ENCODE peak calls at places on chromosome 18, in five cellular contexts. A, I, L, T and Q are unnamed samples.

GRCh38 chr18:26543368-26543767 is 5.0 kb downstream of the KCTD1 start:
- DNase-seq in A (no peak), I (no peak), L (no peak), T (no peak), Q (no peak)

GRCh38 chr18:52312321-52312720 is 27.7 kb upstream of the DCC start:
- DNase-seq in A (no peak), I (no peak), L (no peak), T (no peak), Q (no peak)

GRCh38 chr18:23838801-23839366 is 149.6 kb downstream of the LAMA3 start:
- DNase-seq in A (peak; percentile 56), I (no peak), L (no peak), T (no peak), Q (peak; percentile 39)

GRCh38 chr18:24346254-24346653 is 51.4 kb downstream of the OSBPL1A start:
- DNase-seq in A (no peak), I (no peak), L (no peak), T (no peak), Q (peak; percentile 45)

GRCh38 chr18:61859118-61859517 is 33.7 kb downstream of the RNF152 start:
- DNase-seq in A (no peak), I (no peak), L (no peak), T (no peak), Q (no peak)

GRCh38 chr18:80159713-80160636 is 50.9 kb downstream of the ADNP2 start:
- DNase-seq in A (no peak), I (peak; percentile 75), L (no peak), T (peak; percentile 39), Q (no peak)

GRCh38 chr18:47613929-47614328 is 316.5 kb downstream of the SMAD2 start:
- DNase-seq in A (no peak), I (no peak), L (no peak), T (no peak), Q (no peak)

GRCh38 chr18:8614875-8615274 is 5.6 kb downstream of the RAB12 start:
- DNase-seq in A (no peak), I (no peak), L (no peak), T (no peak), Q (no peak)

GRCh38 chr18:76121049-76121448 is 374.0 kb downstream of the ZNF516 start:
- DNase-seq in A (no peak), I (no peak), L (no peak), T (no peak), Q (no peak)

GRCh38 chr18:23503967-23504352 is 649 bp downstream of the RMC1 start:
- DNase-seq in A (no peak), I (no peak), L (no peak), T (no peak), Q (peak; percentile 30)

GRCh38 chr18:11909081-11909410 is 929 bp upstream of the MPPE1 start:
- DNase-seq in A (peak; percentile 12), I (no peak), L (no peak), T (no peak), Q (peak; percentile 43)

GRCh38 chr18:23765931-23766330 is 76.7 kb downstream of the LAMA3 start:
- DNase-seq in A (no peak), I (no peak), L (no peak), T (no peak), Q (no peak)

GRCh38 chr18:11991021-11991770 is 9.9 kb downstream of the IMPA2 start:
- DNase-seq in A (no peak), I (no peak), L (no peak), T (no peak), Q (no peak)

GRCh38 chr18:74434466-74434865 is 22.6 kb downstream of the DIPK1C start:
- DNase-seq in A (no peak), I (no peak), L (no peak), T (no peak), Q (no peak)

GRCh38 chr18:12621737-12622306 is 36.1 kb downstream of the SPIRE1 start:
- DNase-seq in A (peak; percentile 96), I (no peak), L (no peak), T (no peak), Q (peak; percentile 79)

GRCh38 chr18:51668101-51668500 is 470.6 kb upstream of the MEX3C start:
- DNase-seq in A (peak; percentile 4), I (peak; percentile 68), L (peak; percentile 63), T (no peak), Q (peak; percentile 25)

GRCh38 chr18:64244571-64244970 is 95.7 kb upstream of the LINC00305 start:
- DNase-seq in A (no peak), I (peak; percentile 44), L (no peak), T (no peak), Q (no peak)

GRCh38 chr18:76480913-76481312 is 14.1 kb downstream of the ZNF516 start:
- DNase-seq in A (no peak), I (no peak), L (no peak), T (no peak), Q (no peak)

GRCh38 chr18:22344908-22345670 is 72.6 kb downstream of the CTAGE1 start:
- DNase-seq in A (no peak), I (no peak), L (no peak), T (no peak), Q (no peak)

GRCh38 chr18:53556450-53556849 is 668.0 kb downstream of the MBD2 start:
- DNase-seq in A (no peak), I (no peak), L (no peak), T (no peak), Q (no peak)

GRCh38 chr18:45081579-45082181 is 401.0 kb downstream of the SETBP1 start:
- DNase-seq in A (no peak), I (no peak), L (no peak), T (no peak), Q (no peak)

GRCh38 chr18:13540783-13541182 is 185.6 kb downstream of the FAM210A start:
- DNase-seq in A (no peak), I (no peak), L (no peak), T (no peak), Q (no peak)

DNA sequence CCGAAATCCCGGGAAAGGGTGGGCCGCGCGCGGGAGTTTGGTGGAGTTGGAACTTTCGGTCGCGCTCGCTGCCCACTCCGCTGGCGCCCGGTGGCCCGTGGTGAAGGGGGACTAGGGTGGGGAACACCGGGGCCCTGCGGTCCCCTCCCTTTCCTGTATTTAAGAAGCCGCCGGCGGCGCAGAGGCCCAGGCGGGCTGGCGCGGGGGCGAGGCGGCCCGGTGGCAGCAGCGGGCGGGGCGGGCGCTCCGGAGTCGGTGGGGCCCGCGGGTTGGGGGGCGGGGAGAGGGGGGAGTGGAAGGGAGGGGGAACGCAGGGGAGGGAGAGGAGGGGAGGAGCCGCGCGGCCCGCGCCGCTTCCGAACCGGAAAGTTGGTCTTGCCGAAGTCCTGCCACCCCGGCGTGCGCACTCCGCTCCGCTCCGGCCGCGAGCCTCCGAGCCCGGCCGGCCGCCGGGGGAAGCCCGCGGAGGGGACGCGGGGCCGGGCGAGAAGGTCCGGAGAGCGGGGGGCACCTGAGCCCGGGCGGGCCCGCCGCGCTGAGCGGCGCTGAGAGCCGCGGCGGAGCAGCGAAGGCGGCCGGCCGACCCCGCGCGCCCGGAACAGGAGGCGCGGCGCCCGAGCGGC is 449 bp upstream of the SALL3 start:
- DNase-seq in A (no peak), I (peak; percentile 72), L (no peak), T (no peak), Q (no peak)
- H2BK15ac ChIP-seq in A (no peak overlapping the region), I (no peak overlapping the region), L (peak overlapping the region; percentile 85), T (no peak overlapping the region), Q (no peak overlapping the region)

GRCh38 chr18:58152891-58153290 is 108.9 kb downstream of the NEDD4L start:
- DNase-seq in A (no peak), I (no peak), L (no peak), T (no peak), Q (no peak)

GRCh38 chr18:58158459-58158858 is 114.4 kb downstream of the NEDD4L start:
- DNase-seq in A (no peak), I (no peak), L (no peak), T (no peak), Q (no peak)

GRCh38 chr18:58152216-58152615 is 108.2 kb downstream of the NEDD4L start:
- DNase-seq in A (no peak), I (no peak), L (no peak), T (no peak), Q (no peak)

GRCh38 chr18:58158008-58158407 is 114.0 kb downstream of the NEDD4L start:
- DNase-seq in A (peak; percentile 8), I (no peak), L (no peak), T (no peak), Q (peak; percentile 19)

DNA sequence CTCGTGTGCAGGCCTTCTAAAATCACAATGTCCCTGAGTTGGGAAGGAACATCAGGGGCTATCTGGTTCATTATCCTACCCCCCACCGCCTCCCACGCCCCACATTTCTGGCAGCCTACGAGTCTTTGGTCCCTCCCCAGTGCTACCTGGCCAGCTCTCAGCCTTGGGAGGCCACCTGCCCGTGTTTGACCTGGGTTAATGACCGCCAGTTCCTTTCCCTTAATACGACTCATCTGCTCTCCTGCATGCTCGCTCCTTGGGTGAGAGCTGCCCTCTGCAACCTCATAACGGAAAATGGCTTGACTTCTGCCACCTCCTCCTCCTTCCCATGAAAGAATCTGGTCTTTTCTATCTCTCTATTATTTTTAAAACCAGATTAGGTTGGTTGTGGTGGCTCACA is 112.5 kb downstream of the NEDD4L start:
- DNase-seq in A (no peak), I (no peak), L (no peak), T (no peak), Q (no peak)
- H4K91ac ChIP-seq in A (no peak overlapping the region), I (no peak overlapping the region), L (no peak overlapping the region), T (no peak overlapping the region), Q (no peak overlapping the region)

DNA sequence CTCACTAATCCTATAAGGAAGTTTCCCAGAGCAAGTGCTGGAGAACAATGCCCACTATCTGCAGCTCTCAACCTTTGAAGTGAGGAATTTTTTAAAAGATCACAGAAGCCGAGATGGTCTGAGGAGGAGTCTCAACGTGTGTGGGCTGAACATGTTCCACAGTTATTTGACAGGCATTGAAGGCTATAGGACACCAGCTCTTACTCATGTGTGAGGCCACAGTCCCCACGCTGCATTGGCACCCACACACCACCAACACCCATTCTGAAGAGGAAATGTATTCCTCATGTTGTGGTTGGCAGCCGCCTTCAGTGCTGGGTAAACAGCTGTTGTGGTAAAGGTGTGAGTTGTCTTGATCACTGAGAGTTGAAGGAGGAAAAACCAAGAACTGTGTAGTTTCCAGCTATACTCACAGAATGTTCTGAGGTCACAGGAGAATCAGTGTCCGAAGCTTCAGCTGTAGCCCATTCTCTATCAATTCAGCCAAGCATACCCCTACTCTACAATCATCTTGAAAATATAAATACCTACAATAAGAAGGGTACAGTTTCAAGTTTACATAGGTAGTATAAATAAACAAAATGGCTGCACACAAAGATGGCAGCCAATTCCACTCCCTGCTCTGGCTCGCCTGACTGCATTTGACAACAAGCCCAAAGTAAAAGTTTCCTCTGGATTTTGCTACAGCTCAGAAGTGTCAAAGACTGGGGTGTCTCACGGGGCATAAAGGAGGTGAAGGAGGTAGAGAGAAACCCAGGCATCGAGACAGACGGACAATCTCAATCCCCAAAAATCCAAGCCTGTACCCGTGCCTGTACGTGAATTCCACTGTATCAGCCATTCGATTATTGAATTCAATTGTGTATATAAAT is 12.1 kb downstream of the CD226 start:
- DNase-seq in A (no peak), I (no peak), L (peak; percentile 4), T (no peak), Q (no peak)
- H2BK15ac ChIP-seq in A (no peak overlapping the region), I (no peak overlapping the region), L (no peak overlapping the region), T (no peak overlapping the region), Q (no peak overlapping the region)

GRCh38 chr18:63087421-63088230 is 231.9 kb downstream of the BCL2 start:
- DNase-seq in A (no peak), I (no peak), L (no peak), T (no peak), Q (no peak)

GRCh38 chr18:63090334-63090733 is 229.2 kb downstream of the BCL2 start:
- DNase-seq in A (no peak), I (no peak), L (no peak), T (no peak), Q (no peak)

GRCh38 chr18:63089041-63089440 is 230.5 kb downstream of the BCL2 start:
- DNase-seq in A (no peak), I (no peak), L (no peak), T (no peak), Q (no peak)

GRCh38 chr18:63085611-63086010 is 234.0 kb downstream of the BCL2 start:
- DNase-seq in A (no peak), I (no peak), L (no peak), T (no peak), Q (no peak)

GRCh38 chr18:63088262-63088661 is 231.3 kb downstream of the BCL2 start:
- DNase-seq in A (no peak), I (peak; percentile 53), L (peak; percentile 6), T (peak; percentile 15), Q (no peak)
- H4K91ac ChIP-seq in A (no peak overlapping the region), I (no peak overlapping the region), L (no peak overlapping the region), T (no peak overlapping the region), Q (no peak overlapping the region)